ENCODE peak calls at places on chromosomes 12 and 14, in seven cellular contexts. S, O, F, K, Y, M and J are unnamed samples.

GRCh38 chr12:21054334-21054733 is 76.7 kb upstream of the SLCO1B1 start:
- DNase-seq in Y (no peak), M (no peak), S (no peak), K (peak; percentile 33), O (no peak), F (no peak), J (no peak)

GRCh38 chr12:63045020-63045860 is 105.8 kb downstream of the AVPR1A start:
- DNase-seq in F (peak; percentile 5), O (no peak), M (no peak), S (no peak), K (no peak), Y (no peak), J (no peak)

GRCh38 chr12:95986635-95987535 is 9.3 kb downstream of the HAL start:
- DNase-seq in Y (no peak), O (no peak), K (no peak), M (no peak), F (no peak), S (no peak), J (no peak)

GRCh38 chr14:99378782-99379214 is 101.9 kb downstream of the SETD3 start:
- DNase-seq in O (no peak), K (no peak), S (no peak), F (peak; percentile 84), Y (no peak), M (no peak), J (no peak)

GRCh38 chr12:66456622-66457021 is 154.3 kb downstream of the HELB start:
- DNase-seq in Y (no peak), K (no peak), S (no peak), F (no peak), O (no peak), M (no peak), J (no peak)

GRCh38 chr12:1562813-1563412 is 31.5 kb downstream of the FBXL14 start:
- DNase-seq in M (no peak), F (no peak), S (no peak), K (no peak), Y (no peak), O (no peak), J (no peak)

GRCh38 chr12:48818831-48819590 is 715 bp downstream of the CACNB3 start:
- DNase-seq in K (no peak), M (no peak), O (no peak), F (no peak), S (no peak), Y (no peak), J (no peak)

GRCh38 chr12:87953257-87953860 is 75.8 kb downstream of the C12orf50 start:
- DNase-seq in F (peak; percentile 34), S (no peak), Y (no peak), M (no peak), O (no peak), K (no peak), J (no peak)

GRCh38 chr12:63900922-63901793 is 56.7 kb downstream of the SRGAP1 start:
- DNase-seq in K (no peak), F (no peak), S (no peak), M (no peak), Y (no peak), O (no peak), J (no peak)

GRCh38 chr14:38217538-38217937 is 9.8 kb downstream of the SSTR1 start:
- DNase-seq in F (no peak), S (no peak), Y (no peak), K (no peak), O (no peak), M (no peak), J (no peak)

GRCh38 chr12:81627336-81628189 is 131.6 kb downstream of the PPFIA2 start:
- DNase-seq in S (no peak), M (no peak), O (no peak), F (peak; percentile 20), Y (no peak), K (no peak), J (no peak)

GRCh38 chr14:104438166-104438887 is 141.2 kb upstream of the C14orf180 start:
- DNase-seq in M (peak; percentile 25), K (no peak), O (no peak), F (no peak), S (peak; percentile 17), Y (no peak), J (peak; percentile 9)

GRCh38 chr12:123602651-123603195 is 824 bp downstream of the DDX55 start:
- DNase-seq in M (no peak), S (no peak), O (no peak), F (no peak), Y (no peak), K (no peak), J (no peak)

DNA sequence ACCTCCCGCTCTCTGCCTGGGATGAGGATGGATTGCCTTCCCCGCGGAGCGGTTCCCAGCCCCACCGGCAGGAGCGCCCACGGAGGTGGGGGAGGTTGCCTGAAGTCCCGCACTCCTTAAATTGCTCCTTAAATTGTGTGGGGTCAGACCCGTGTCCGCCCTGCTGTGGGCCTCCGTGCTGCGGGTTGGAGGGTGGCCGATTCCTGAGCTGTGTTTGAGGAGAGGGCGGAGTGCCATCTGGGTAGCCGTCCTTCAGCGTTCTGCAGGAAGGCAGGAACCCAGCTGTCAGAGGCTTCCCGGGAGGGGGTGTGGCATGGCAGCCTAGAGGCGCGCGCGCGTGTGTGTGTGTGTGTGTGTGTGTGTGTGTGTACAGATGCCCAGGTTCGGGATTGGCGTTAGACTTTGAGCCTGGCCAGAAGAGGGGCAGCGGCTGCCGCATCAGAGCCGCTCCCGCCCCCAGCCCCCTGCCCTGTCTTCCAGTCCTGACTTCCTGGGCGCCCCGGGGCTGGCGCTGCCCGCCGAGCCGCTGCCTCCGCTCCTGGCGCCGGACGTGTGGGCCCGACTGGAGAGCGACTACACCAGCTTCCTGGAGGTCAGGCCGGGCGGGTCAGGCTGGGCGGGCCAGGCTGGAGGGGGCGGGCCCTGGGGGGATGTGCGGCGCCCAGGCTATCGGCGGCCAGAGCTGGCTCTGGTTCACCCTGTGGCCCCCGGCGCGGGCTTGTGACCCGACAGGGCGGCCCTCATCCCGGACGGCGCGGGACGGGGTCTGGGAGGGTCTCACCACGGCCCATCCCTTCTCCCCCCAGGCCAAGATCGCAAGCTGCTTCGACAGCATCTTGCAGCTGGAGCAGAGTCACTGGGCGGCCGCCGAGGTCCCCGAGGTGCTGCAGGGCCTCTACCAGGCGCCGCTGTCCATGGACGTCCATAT is 9.2 kb downstream of the EXOC3L4 start:
- DNase-seq in S (no peak), Y (no peak), O (no peak), K (no peak), M (no peak), F (peak; percentile 52), J (no peak)
- TF ChIP-seq CTCF in S (no peak), Y (no peak), O (no peak), K (no peak), M (no peak), F (no peak), J (peak; percentile 24)

DNA sequence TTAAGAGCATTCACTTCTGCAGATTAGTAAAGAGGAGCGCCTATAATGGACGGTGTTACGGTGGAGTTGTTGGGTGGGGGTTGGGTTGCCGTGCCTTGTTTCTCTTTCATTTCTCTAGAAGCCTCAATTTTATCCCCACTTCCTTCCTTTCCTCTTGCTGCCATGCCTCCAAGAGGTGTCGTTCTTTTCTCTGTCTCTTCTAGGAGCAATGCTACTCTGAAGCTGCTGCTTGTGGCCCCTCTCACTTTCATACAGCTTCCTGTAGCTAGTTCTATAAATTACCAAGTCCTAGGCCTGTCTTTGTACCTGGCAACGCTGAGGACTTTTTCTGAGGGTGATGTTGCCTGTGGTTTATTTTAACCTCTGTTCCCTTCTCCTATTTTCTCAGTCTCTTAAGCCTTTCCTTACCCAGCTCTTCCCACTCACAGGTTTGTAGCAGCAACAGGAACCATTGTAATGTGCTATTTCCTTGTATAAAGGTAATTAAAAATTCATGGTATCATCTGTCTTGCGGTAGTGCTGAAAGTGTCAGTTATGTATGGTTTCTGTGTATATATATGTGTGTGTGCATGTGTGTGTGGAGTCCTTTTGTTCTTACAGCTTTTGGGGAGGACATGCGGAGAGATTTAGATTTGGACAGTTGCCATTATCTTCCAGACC is 44.0 kb downstream of the DDHD1 start:
- DNase-seq in F (no peak), S (no peak), Y (no peak), O (no peak), M (no peak), K (no peak), J (no peak)
- H3K27ac ChIP-seq in F (no peak overlapping the region), S (no peak overlapping the region), Y (no peak overlapping the region), O (peak overlapping the region; percentile 42), M (no peak overlapping the region), K (peak overlapping the region; percentile 53), J (no peak overlapping the region)

GRCh38 chr14:94392510-94392935 is 4.1 kb upstream of the SERPINA1 start:
- DNase-seq in M (peak; percentile 75), Y (no peak), F (no peak), S (no peak), K (peak; percentile 66), O (peak; percentile 67), J (no peak)

GRCh38 chr14:94394025-94394493 is 5.7 kb upstream of the SERPINA1 start:
- DNase-seq in F (no peak), Y (no peak), M (no peak), K (no peak), O (no peak), S (no peak), J (no peak)

GRCh38 chr14:94394594-94395305 is 6.3 kb upstream of the SERPINA1 start:
- DNase-seq in F (no peak), K (peak; percentile 70), S (no peak), Y (no peak), O (peak; percentile 74), M (peak; percentile 69), J (no peak)

GRCh38 chr14:94395306-94395899 is 7.0 kb upstream of the SERPINA1 start:
- DNase-seq in F (no peak), Y (no peak), M (no peak), O (no peak), S (no peak), K (no peak), J (no peak)

GRCh38 chr14:94393474-94393873 is 5.1 kb upstream of the SERPINA1 start:
- DNase-seq in S (no peak), Y (no peak), O (no peak), F (no peak), M (no peak), K (no peak), J (no peak)
- TF ChIP-seq CTCF in S (no peak), Y (no peak), O (no peak), F (no peak), M (no peak), K (no peak), J (no peak)

GRCh38 chr14:71652368-71652767 is 279.9 kb upstream of the RGS6 start:
- DNase-seq in M (no peak), S (no peak), Y (no peak), K (no peak), O (no peak), F (no peak), J (no peak)

GRCh38 chr14:71650187-71650586 is 282.0 kb upstream of the RGS6 start:
- DNase-seq in Y (no peak), K (no peak), S (no peak), O (no peak), F (no peak), M (no peak), J (no peak)

GRCh38 chr14:71654810-71655209 is 277.4 kb upstream of the RGS6 start:
- DNase-seq in K (no peak), S (no peak), M (no peak), F (no peak), O (no peak), Y (no peak), J (no peak)

GRCh38 chr14:71648725-71649124 is 283.5 kb upstream of the RGS6 start:
- DNase-seq in K (no peak), Y (no peak), O (no peak), M (no peak), S (no peak), F (no peak), J (no peak)

DNA sequence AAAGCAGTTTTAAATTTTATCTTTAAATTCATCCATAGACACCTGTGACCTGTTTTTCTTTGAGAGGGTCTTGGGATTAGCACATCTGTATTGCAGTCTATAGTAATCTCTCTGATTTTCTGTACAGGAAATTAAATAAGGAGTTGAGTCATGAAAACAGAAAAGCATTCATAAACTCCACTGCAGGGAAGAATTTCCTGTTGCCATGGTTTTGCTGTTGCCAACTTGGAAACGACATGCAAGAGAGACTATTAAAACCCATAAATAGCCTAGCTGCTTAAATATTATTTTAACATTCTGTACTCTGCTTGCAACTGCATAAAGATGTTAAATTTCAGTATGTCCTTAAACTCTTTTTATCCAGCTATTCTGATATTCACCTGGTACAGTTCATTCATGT is 281.0 kb upstream of the RGS6 start:
- DNase-seq in S (no peak), K (peak; percentile 52), M (no peak), F (no peak), Y (no peak), O (no peak), J (no peak)
- H3K27ac ChIP-seq in S (no peak overlapping the region), K (peak overlapping the region; percentile 70), M (no peak overlapping the region), F (no peak overlapping the region), Y (peak overlapping the region; percentile 82), O (peak overlapping the region; percentile 50), J (no peak overlapping the region)